ENCODE peak calls at places on chromosomes 12 and 14, in four cellular contexts. O, C, H and T are unnamed samples.

GRCh38 chr12:39831587-39832315 is 212.1 kb upstream of the ABCD2 start:
- DNase-seq in O (no peak), C (no peak), H (no peak), T (no peak)

GRCh38 chr12:130715996-130716917 is at the start of gene RIMBP2:
- DNase-seq in O (no peak), C (no peak), H (no peak), T (peak; percentile 50)

GRCh38 chr12:103501447-103501846 is 5.7 kb upstream of the C12orf42 start:
- DNase-seq in O (no peak), C (no peak), H (no peak), T (no peak)

GRCh38 chr12:64178122-64178521 is 44.0 kb downstream of the KICS2 start:
- DNase-seq in O (no peak), C (no peak), H (no peak), T (peak; percentile 46)

GRCh38 chr12:13135336-13136178 is 32.1 kb upstream of the GSG1 start:
- DNase-seq in O (no peak), C (peak; percentile 88), H (no peak), T (peak; percentile 64)

GRCh38 chr12:54189198-54189539 is 384 bp upstream of the SMUG1 start:
- DNase-seq in O (no peak), C (no peak), H (no peak), T (no peak)

GRCh38 chr14:42045393-42045792 is 438.7 kb downstream of the LRFN5 start:
- DNase-seq in O (no peak), C (no peak), H (no peak), T (no peak)

GRCh38 chr14:68466491-68466977 is 326.3 kb downstream of the ZFP36L1 start:
- DNase-seq in O (no peak), C (no peak), H (no peak), T (peak; percentile 98)

GRCh38 chr12:94046626-94047410 is 101.6 kb upstream of the PLXNC1 start:
- DNase-seq in O (no peak), C (no peak), H (no peak), T (peak; percentile 79)